ENCODE peak calls at places on chromosomes 6 and 20, in eight cellular contexts. A is neural progenitor cell, N is CD14-positive monocyte, G is activated T-cell treated with anti-CD3 and anti-CD28 coated beads for 24 hours, W is amniotic stem cell, O is left ventricle myocardium inferior, Y is naive B cell, V is PC-3. H is an unnamed sample.

GRCh38 chr6:41734666-41735426 is 562 bp downstream of the TFEB start:
- DNase-seq in A (peak; percentile 65), N (peak; percentile 64), G (peak; percentile 46), W (peak; percentile 31), O (peak; percentile 89), Y (peak; percentile 80), V (peak; percentile 45), H (peak; percentile 49)

GRCh38 chr6:136728033-136728939 is 64.0 kb downstream of the MAP3K5 start:
- DNase-seq in A (no peak), N (no peak), G (no peak), W (no peak), O (no peak), Y (no peak), V (peak; percentile 5), H (no peak)

GRCh38 chr20:62368629-62369507 is 1.8 kb upstream of the LAMA5 start:
- DNase-seq in A (peak; percentile 95), N (no peak), G (no peak), W (no peak), O (no peak), Y (no peak), V (peak; percentile 67), H (peak; percentile 39)

GRCh38 chr6:138657026-138657425 is 116.5 kb upstream of the CCDC28A start:
- DNase-seq in A (no peak), N (no peak), G (no peak), W (no peak), O (no peak), Y (no peak), V (no peak), H (no peak)

GRCh38 chr20:49766979-49767419 is 45.6 kb upstream of the SLC9A8 start:
- DNase-seq in A (no peak), N (no peak), G (no peak), W (no peak), O (no peak), Y (no peak), V (no peak), H (no peak)

GRCh38 chr6:181049-181654 is 111.1 kb upstream of the DUSP22 start:
- DNase-seq in A (no peak), N (no peak), G (no peak), W (no peak), O (no peak), Y (peak; percentile 52), V (no peak), H (no peak)

GRCh38 chr20:38674178-38675133 is 49.8 kb upstream of the SLC32A1 start:
- DNase-seq in A (peak; percentile 86), N (no peak), G (peak; percentile 40), W (peak; percentile 8), O (no peak), Y (peak; percentile 51), V (no peak), H (no peak)

GRCh38 chr6:140537834-140538680 is 1163.6 kb upstream of the CITED2 start:
- DNase-seq in A (peak; percentile 77), N (no peak), G (no peak), W (peak; percentile 87), O (no peak), Y (no peak), V (peak; percentile 77), H (peak; percentile 92)

GRCh38 chr6:26199773-26200728 is 112.8 kb downstream of the HFE start:
- DNase-seq in A (peak; percentile 62), N (no peak), G (no peak), W (no peak), O (no peak), Y (no peak), V (peak; percentile 41), H (no peak)

GRCh38 chr6:129500958-129501381 is 209.0 kb downstream of the ARHGAP18 start:
- DNase-seq in A (peak; percentile 25), N (no peak), G (no peak), W (no peak), O (no peak), Y (no peak), V (peak; percentile 49), H (peak; percentile 78)

GRCh38 chr20:34390769-34391447 is 27.8 kb downstream of the ITCH start:
- DNase-seq in A (no peak), N (peak; percentile 55), G (peak; percentile 39), W (peak; percentile 68), O (no peak), Y (no peak), V (peak; percentile 97), H (peak; percentile 95)

GRCh38 chr20:5928831-5929715 is 21.3 kb downstream of the TRMT6 start:
- DNase-seq in A (no peak), N (no peak), G (no peak), W (no peak), O (no peak), Y (no peak), V (no peak), H (no peak)

GRCh38 chr20:8394308-8394945 is 262.4 kb downstream of the PLCB1 start:
- DNase-seq in A (no peak), N (peak; percentile 64), G (no peak), W (no peak), O (no peak), Y (no peak), V (no peak), H (no peak)

GRCh38 chr6:166308769-166309589 is 787 bp upstream of the PRR18 start:
- DNase-seq in A (peak; percentile 19), N (no peak), G (no peak), W (no peak), O (no peak), Y (no peak), V (no peak), H (no peak)

GRCh38 chr20:45051497-45052060 is 49.3 kb downstream of the KCNS1 start:
- DNase-seq in A (no peak), N (no peak), G (no peak), W (no peak), O (no peak), Y (peak; percentile 61), V (no peak), H (no peak)

GRCh38 chr6:144582939-144583613 is 297.9 kb downstream of the UTRN start:
- DNase-seq in A (peak; percentile 27), N (peak; percentile 50), G (peak; percentile 20), W (no peak), O (peak; percentile 39), Y (peak; percentile 63), V (no peak), H (no peak)

GRCh38 chr6:148112851-148113319 is 229.8 kb upstream of the SASH1 start:
- DNase-seq in A (no peak), N (no peak), G (no peak), W (no peak), O (no peak), Y (no peak), V (peak; percentile 45), H (no peak)

GRCh38 chr20:50691585-50692552 is 527 bp upstream of the RIPOR3 start:
- DNase-seq in A (peak; percentile 60), N (no peak), G (no peak), W (no peak), O (no peak), Y (no peak), V (no peak), H (no peak)

GRCh38 chr20:62641749-62642665 is at the start of gene SLCO4A1:
- DNase-seq in A (peak; percentile 76), N (no peak), G (peak; percentile 83), W (peak; percentile 10), O (peak; percentile 81), Y (peak; percentile 89), V (peak; percentile 89), H (peak; percentile 78)

H was measured in SJSA1.